ENCODE peak calls at places on chromosomes 5 and 9, in seven cellular contexts. B is retinal pigment epithelial cell, Q is K562, S is fibroblast of mammary gland, P is astrocyte, L is GM23338, O is cardiac fibroblast. E is an unnamed sample.

GRCh38 chr5:132052520-132052919 is 7.9 kb upstream of the IL3 start:
- DNase-seq in Q (no peak), S (no peak), O (no peak), P (no peak), L (no peak), B (no peak), E (no peak)

GRCh38 chr5:144352732-144353317 is 182.2 kb downstream of the KCTD16 start:
- DNase-seq in O (no peak), Q (no peak), S (no peak), P (no peak), L (no peak), B (no peak), E (no peak)

GRCh38 chr9:101485873-101486692 is 47.6 kb upstream of the RNF20 start:
- DNase-seq in O (peak), L (peak), Q (peak), B (no peak), P (no peak), S (peak), E (peak)

GRCh38 chr9:121675381-121675780 is 23.9 kb downstream of the DAB2IP start:
- DNase-seq in L (no peak), B (no peak), P (no peak), S (no peak), O (no peak), Q (no peak), E (no peak)

GRCh38 chr5:177437623-177438022 is 9.0 kb upstream of the PRR7 start:
- DNase-seq in B (no peak), O (no peak), P (no peak), L (no peak), S (no peak), Q (peak), E (no peak)

GRCh38 chr5:41118177-41118576 is 47.0 kb upstream of the MROH2B start:
- DNase-seq in B (no peak), P (no peak), S (no peak), L (peak), Q (no peak), O (no peak), E (no peak)

GRCh38 chr9:119318371-119318770 is 50.9 kb downstream of the BRINP1 start:
- DNase-seq in O (no peak), B (no peak), Q (no peak), S (no peak), P (no peak), L (peak), E (no peak)

GRCh38 chr5:79663212-79663611 is 26.4 kb upstream of the CMYA5 start:
- DNase-seq in B (no peak), S (no peak), O (no peak), L (no peak), Q (no peak), P (no peak), E (no peak)

GRCh38 chr5:16616536-16617271 is at the start of gene RETREG1:
- DNase-seq in O (peak), P (peak), Q (peak), B (peak), S (no peak), L (peak), E (no peak)

GRCh38 chr9:88985616-88986015 is 5.7 kb upstream of the S1PR3 start:
- DNase-seq in Q (no peak), O (no peak), L (no peak), S (no peak), B (no peak), P (no peak), E (no peak)

GRCh38 chr9:14271078-14271673 is 42.8 kb downstream of the NFIB start:
- DNase-seq in B (no peak), O (peak), L (peak), Q (peak), P (peak), S (peak), E (peak)

GRCh38 chr5:134447815-134448520 is 36.3 kb upstream of the CDKN2AIPNL start:
- DNase-seq in Q (no peak), L (no peak), P (no peak), O (no peak), S (no peak), B (no peak), E (no peak)

GRCh38 chr5:20972419-20972925 is 984.5 kb upstream of the CDH18 start:
- DNase-seq in B (no peak), Q (no peak), O (peak), L (peak), P (peak), S (peak), E (no peak)

GRCh38 chr5:132179410-132179809 is 48.2 kb downstream of the P4HA2 start:
- DNase-seq in B (no peak), Q (no peak), P (peak), O (no peak), S (no peak), L (no peak), E (no peak)

GRCh38 chr9:130522233-130522808 is 57.1 kb upstream of the FUBP3 start:
- DNase-seq in P (no peak), B (no peak), L (peak), Q (peak), O (no peak), S (peak), E (no peak)

GRCh38 chr9:92350129-92350739 is 24.5 kb downstream of the CENPP start:
- DNase-seq in L (no peak), B (no peak), S (peak), P (peak), Q (no peak), O (peak), E (peak)

GRCh38 chr9:306907-307306 is 92.2 kb downstream of the DOCK8 start:
- DNase-seq in L (peak), S (no peak), O (no peak), B (no peak), P (no peak), Q (no peak), E (no peak)

GRCh38 chr9:134475051-134475790 is 149.0 kb downstream of the RXRA start:
- DNase-seq in L (no peak), B (no peak), O (peak), S (peak), P (peak), Q (no peak), E (peak)

GRCh38 chr5:79032031-79032711 is 37.3 kb downstream of the DMGDH start:
- DNase-seq in B (no peak), L (no peak), P (peak), Q (no peak), S (no peak), O (no peak), E (no peak)

GRCh38 chr5:165232187-165232586 is 1726.8 kb downstream of the MAT2B start:
- DNase-seq in B (no peak), S (no peak), O (no peak), P (no peak), Q (no peak), L (peak), E (no peak)

DNA sequence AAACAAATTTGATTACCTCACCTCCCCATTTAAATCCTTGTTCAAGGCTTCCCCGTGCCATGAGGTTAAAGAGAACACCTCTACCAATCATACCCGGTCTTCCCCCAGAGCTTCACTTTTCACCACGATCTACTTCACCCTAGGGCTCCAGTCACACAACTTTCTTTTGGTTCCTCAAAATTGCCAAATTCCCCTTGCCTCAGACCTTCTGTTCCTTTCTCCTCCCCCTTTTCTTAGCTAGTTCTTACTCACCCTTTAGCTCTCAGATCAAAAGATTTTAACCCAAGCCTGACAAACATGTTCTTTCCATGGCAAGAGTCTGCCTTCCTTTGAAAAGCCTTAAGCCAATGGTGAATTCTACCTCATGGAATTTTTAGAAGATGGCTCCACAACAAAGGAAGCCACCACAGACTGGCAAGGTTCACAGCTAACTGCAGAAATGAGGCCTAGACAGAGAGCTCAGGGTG is 56.7 kb downstream of the MAPKAP1 start:
- DNase-seq in P (peak), O (peak), L (no peak), B (no peak), Q (no peak), S (peak), E (peak)
- H3K4me3 ChIP-seq in P (peak), O (peak), L (no peak), B (no peak), Q (no peak), S (no peak), E (peak)

DNA sequence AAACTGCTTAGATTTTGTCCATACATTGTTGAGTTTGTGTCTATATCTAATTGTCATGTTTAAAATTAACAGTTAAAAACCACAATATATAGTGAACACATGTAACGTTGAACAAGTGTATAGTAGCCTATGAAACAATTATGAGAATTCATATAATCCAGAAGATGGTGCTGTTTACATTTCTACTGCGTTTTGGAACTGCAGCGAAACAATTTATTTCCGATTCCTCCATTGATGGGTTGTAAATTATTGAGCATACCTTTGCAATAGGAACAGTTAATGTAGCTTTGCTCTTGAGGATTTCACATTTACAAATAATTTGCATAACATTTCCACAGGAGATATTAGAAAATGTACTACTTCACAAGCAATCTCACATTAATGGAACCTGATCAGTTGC is 411.8 kb downstream of the CDH10 start:
- DNase-seq in P (no peak), L (no peak), Q (no peak), B (no peak), O (no peak), S (no peak), E (no peak)
- TF ChIP-seq CTCF in P (no peak), L (peak), Q (no peak), B (peak), O (no peak), S (no peak), E (no peak)

DNA sequence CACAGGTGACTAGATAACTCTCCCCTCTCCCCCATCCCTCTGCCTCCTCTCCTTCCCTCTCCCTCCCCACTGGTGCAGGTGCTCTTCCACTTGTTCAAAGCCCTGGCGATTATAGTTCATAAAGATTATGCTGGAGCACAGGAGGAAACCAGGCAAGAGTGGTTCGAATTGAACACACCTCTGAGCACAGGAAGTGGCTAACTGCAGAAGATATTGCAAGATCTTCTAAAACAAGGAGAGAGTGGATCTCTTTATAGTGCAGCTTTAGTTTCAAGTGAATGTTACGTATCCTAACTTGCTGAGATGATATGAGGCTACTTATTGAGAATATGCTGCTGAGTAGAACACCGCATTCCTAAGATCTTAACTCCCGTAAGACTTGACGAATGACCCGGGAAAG is 178.4 kb downstream of the GOLPH3 start:
- DNase-seq in Q (no peak), P (no peak), O (no peak), B (no peak), S (no peak), L (no peak), E (no peak)
- H3K4me3 ChIP-seq in Q (no peak), P (no peak), O (no peak), B (no peak), S (no peak), L (no peak), E (no peak)

GRCh38 chr9:9920425-9920824 is 692.4 kb downstream of the PTPRD start:
- DNase-seq in P (no peak), L (peak), Q (no peak), B (no peak), S (no peak), O (no peak), E (no peak)

GRCh38 chr9:9917400-9917799 is 695.4 kb downstream of the PTPRD start:
- DNase-seq in O (no peak), P (no peak), L (no peak), Q (no peak), S (no peak), B (no peak), E (no peak)

GRCh38 chr9:9914174-9914573 is 698.6 kb downstream of the PTPRD start:
- DNase-seq in B (no peak), S (no peak), O (no peak), L (peak), P (no peak), Q (no peak), E (no peak)

GRCh38 chr9:9921771-9922170 is 691.0 kb downstream of the PTPRD start:
- DNase-seq in P (no peak), L (no peak), S (no peak), O (no peak), Q (no peak), B (no peak), E (no peak)

GRCh38 chr9:9919174-9919573 is 693.6 kb downstream of the PTPRD start:
- DNase-seq in O (no peak), P (no peak), B (no peak), L (peak), S (no peak), Q (no peak), E (no peak)
- TF ChIP-seq CTCF in O (no peak), P (no peak), B (no peak), L (peak), S (no peak), Q (no peak), E (no peak)

DNA sequence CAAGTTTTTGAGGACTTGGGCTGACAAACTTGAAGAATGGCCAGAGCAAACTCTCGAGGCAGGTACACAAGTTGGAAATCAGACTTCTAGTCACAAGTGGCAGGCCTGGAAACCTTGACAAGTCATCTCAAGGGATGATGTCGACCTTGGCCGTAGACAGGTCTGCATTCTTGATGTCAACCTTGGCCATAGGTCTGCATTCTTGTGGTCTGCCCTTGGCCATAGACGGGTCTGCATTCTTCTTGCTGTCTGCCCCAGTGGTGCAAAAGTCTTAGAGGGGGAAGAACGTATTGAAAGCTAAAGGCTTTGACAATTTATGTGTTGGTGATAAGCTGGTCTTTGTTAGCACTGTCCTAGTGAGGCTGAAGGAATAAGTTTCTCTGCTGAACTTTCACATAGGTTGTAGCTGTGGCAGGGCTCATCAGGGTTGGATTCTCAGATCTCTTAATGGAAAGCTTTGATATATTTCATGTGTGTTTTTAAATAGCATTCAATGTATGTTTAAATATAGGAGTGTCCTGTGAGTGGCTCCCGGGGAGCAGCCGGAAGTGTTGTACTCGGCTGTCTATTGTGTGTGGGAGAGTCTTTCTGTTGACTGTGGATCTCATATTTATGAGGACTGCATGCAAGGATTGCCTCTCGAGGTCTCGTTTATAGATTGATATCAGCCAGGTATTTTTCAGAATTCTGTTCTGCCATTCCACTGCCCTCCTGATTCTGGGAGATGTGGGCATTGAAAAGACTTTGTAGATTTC is 27.0 kb downstream of the SUB1 start:
- DNase-seq in B (peak), Q (no peak), L (no peak), P (peak), S (no peak), O (peak), E (peak)
- H3K4me3 ChIP-seq in B (no peak), Q (no peak), L (no peak), P (no peak), S (no peak), O (no peak), E (no peak)

DNA sequence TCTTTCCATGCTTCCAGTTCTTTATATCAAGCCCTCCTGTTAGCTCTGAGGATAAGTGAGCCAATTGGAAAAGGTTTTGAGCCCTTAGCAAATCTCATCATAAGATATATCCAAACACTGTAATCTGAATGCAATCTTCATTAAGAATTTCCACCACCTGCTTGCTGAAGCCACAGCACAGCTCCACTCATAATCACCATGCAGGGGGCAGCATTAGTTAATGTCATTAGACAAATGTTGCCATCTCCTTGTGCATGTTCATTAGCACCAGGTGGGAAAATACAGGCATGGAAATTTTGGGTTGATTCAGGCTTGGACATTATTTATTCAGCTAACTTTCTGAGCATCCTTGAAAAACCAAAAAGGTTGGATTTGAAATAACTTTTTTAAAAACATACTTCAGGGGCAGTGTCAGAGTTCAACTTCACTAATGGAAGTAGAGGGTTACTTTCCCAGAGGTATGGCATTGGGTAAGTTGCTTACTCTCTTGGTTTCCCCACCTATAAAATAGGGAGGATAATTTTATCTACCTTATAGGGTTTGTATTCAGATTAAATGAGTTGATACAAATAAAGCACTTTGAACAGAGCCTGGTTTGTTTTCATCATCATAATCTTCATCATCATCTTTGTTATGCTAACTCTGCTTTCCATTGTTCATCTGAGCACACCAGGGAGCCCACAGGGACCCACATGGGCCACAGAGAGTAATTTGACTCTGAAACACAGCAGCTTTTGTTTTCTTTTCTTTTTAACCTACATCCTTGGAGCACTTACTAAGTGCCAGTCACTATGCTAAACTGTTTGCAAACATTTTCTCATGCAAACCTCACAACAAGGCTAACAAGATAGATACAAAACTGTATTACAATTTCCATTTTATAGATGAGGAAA is 179.0 kb upstream of the SLC24A2 start:
- DNase-seq in O (no peak), P (no peak), L (peak), Q (no peak), B (no peak), S (no peak), E (no peak)
- TF ChIP-seq CTCF in O (no peak), P (no peak), L (peak), Q (no peak), B (no peak), S (no peak), E (no peak)

GRCh38 chr9:77593528-77593927 is 54.6 kb downstream of the GNA14 start:
- DNase-seq in Q (no peak), S (no peak), O (no peak), L (no peak), P (no peak), B (no peak), E (no peak)
- H3K4me3 ChIP-seq in Q (no peak), S (no peak), O (no peak), L (no peak), P (no peak), B (no peak), E (no peak)

E was measured in AG10803.